ENCODE peak calls at places on chromosomes 13 and 19, in seven cellular contexts. S is EL; C is stimulated activated CD8-positive, alpha-beta memory T cell treated with anti-CD3 and anti-CD28 coated beads, Interleukin-15, amount 100 ng/mL, for 4 hours; K is lower leg skin; H is stimulated activated CD4-positive, alpha-beta T cell treated with anti-CD3 and anti-CD28 coated beads, Interleukin-4, amount 100 ng/mL, for 4 hours; L is frontal cortex; F is CD8-positive, alpha-beta memory T cell. N is an unnamed sample.

GRCh38 chr13:52036037-52036436 is 11.5 kb downstream of the UTP14C start:
- DNase-seq in S (no peak), C (no peak), K (no peak), H (no peak), L (no peak), F (no peak), N (no peak)

GRCh38 chr19:35484637-35485036 is 5.6 kb downstream of the KRTDAP start:
- DNase-seq in S (no peak), C (no peak), K (no peak), H (no peak), L (no peak), F (no peak), N (no peak)

GRCh38 chr19:7083076-7083956 is 13.8 kb downstream of the ZNF557 start:
- DNase-seq in S (no peak), C (no peak), K (no peak), H (no peak), L (no peak), F (no peak), N (no peak)

GRCh38 chr19:11273989-11274388 is 11.7 kb upstream of the DOCK6 start:
- DNase-seq in S (no peak), C (no peak), K (no peak), H (no peak), L (no peak), F (no peak), N (no peak)

GRCh38 chr13:67725999-67726398 is 495.9 kb upstream of the PCDH9 start:
- DNase-seq in S (no peak), C (no peak), K (no peak), H (no peak), L (no peak), F (no peak), N (no peak)

GRCh38 chr19:52659013-52659412 is 20.9 kb upstream of the ZNF83 start:
- DNase-seq in S (no peak), C (no peak), K (no peak), H (no peak), L (no peak), F (no peak), N (no peak)

GRCh38 chr13:27131906-27132305 is 39.7 kb downstream of the USP12 start:
- DNase-seq in S (no peak), C (no peak), K (no peak), H (no peak), L (no peak), F (no peak), N (no peak)

GRCh38 chr13:59776924-59777690 is 386.6 kb downstream of the DIAPH3 start:
- DNase-seq in S (peak; percentile 86), C (no peak), K (no peak), H (no peak), L (no peak), F (no peak), N (no peak)

GRCh38 chr13:40784540-40784939 is 4.9 kb upstream of the SLC25A15 start:
- DNase-seq in S (no peak), C (no peak), K (no peak), H (no peak), L (no peak), F (no peak), N (no peak)

GRCh38 chr13:61950828-61951227 is 535.2 kb upstream of the PCDH20 start:
- DNase-seq in S (no peak), C (no peak), K (no peak), H (no peak), L (no peak), F (no peak), N (no peak)

GRCh38 chr13:49248433-49249002 is 793 bp downstream of the CDADC1 start:
- DNase-seq in S (no peak), C (no peak), K (no peak), H (peak; percentile 2), L (peak; percentile 14), F (no peak), N (no peak)

GRCh38 chr13:44763604-44764311 is 187.6 kb upstream of the TSC22D1 start:
- DNase-seq in S (no peak), C (no peak), K (no peak), H (no peak), L (no peak), F (no peak), N (no peak)

GRCh38 chr19:47113446-47114348 is at the start of gene ZC3H4:
- DNase-seq in S (peak; percentile 93), C (peak; percentile 93), K (peak; percentile 95), H (peak; percentile 96), L (peak; percentile 89), F (peak; percentile 95), N (peak; percentile 93)

GRCh38 chr19:6551607-6552450 is 21.0 kb downstream of the TNFSF9 start:
- DNase-seq in S (no peak), C (peak; percentile 27), K (no peak), H (peak; percentile 46), L (no peak), F (peak; percentile 58), N (no peak)

GRCh38 chr19:1026189-1027019 is at the start of gene CNN2:
- DNase-seq in S (peak; percentile 81), C (no peak), K (peak; percentile 76), H (peak; percentile 55), L (peak; percentile 87), F (peak; percentile 71), N (peak; percentile 12)

GRCh38 chr19:31706131-31706530 is 356.9 kb upstream of the TSHZ3 start:
- DNase-seq in S (no peak), C (no peak), K (no peak), H (no peak), L (no peak), F (no peak), N (no peak)

GRCh38 chr13:92963029-92963428 is 263.6 kb upstream of the GPC6 start:
- DNase-seq in S (no peak), C (no peak), K (no peak), H (no peak), L (no peak), F (no peak), N (no peak)

GRCh38 chr13:113820813-113821651 is 42.8 kb downstream of the GAS6 start:
- DNase-seq in S (peak; percentile 98), C (no peak), K (peak; percentile 94), H (no peak), L (peak; percentile 86), F (no peak), N (no peak)

GRCh38 chr19:41530761-41531301 is 45.1 kb upstream of the CEACAM21 start:
- DNase-seq in S (no peak), C (no peak), K (peak; percentile 34), H (no peak), L (no peak), F (no peak), N (no peak)

GRCh38 chr19:44476559-44477408 is 23.5 kb downstream of the ZNF180 start:
- DNase-seq in S (peak; percentile 10), C (no peak), K (no peak), H (no peak), L (no peak), F (no peak), N (peak; percentile 29)

GRCh38 chr19:12364391-12365093 is 941 bp downstream of the ZNF442 start:
- DNase-seq in S (peak; percentile 31), C (no peak), K (peak; percentile 17), H (no peak), L (peak; percentile 23), F (no peak), N (no peak)

GRCh38 chr13:39766464-39767167 is 111.2 kb downstream of the COG6 start:
- DNase-seq in S (no peak), C (no peak), K (no peak), H (no peak), L (no peak), F (no peak), N (no peak)

GRCh38 chr13:49304763-49305695 is 57.3 kb downstream of the CDADC1 start:
- DNase-seq in S (no peak), C (no peak), K (no peak), H (no peak), L (no peak), F (no peak), N (no peak)